ENCODE peak calls at places on chromosomes 2 and 18, in eight cellular contexts. U is AG10803, Y is neuronal stem cell, T is tibial nerve, D is left ventricle myocardium inferior, O is neural progenitor cell, Q is HCT116, C is right atrium auricular region. H is an unnamed sample.

GRCh38 chr2:230230801-230231200 is 5.3 kb downstream of the SP140 start:
- DNase-seq in Y (no peak), C (no peak), U (no peak), D (no peak), O (no peak), T (no peak), Q (no peak), H (no peak)

GRCh38 chr2:12240216-12240615 is 476.5 kb upstream of the TRIB2 start:
- DNase-seq in Q (no peak), Y (no peak), D (no peak), U (no peak), T (no peak), O (no peak), C (no peak), H (no peak)

GRCh38 chr2:118732432-118732831 is 115.0 kb downstream of the EN1 start:
- DNase-seq in U (peak; percentile 19), C (no peak), Q (no peak), Y (no peak), O (no peak), T (no peak), D (no peak), H (no peak)

GRCh38 chr2:17584689-17585088 is 44.2 kb downstream of the VSNL1 start:
- DNase-seq in U (no peak), T (no peak), Y (no peak), O (no peak), Q (no peak), C (no peak), D (no peak), H (no peak)

GRCh38 chr18:73891572-73892421 is 255.8 kb downstream of the FBXO15 start:
- DNase-seq in T (no peak), C (no peak), Y (peak; percentile 73), U (no peak), O (peak; percentile 90), Q (no peak), D (no peak), H (no peak)

GRCh38 chr2:42342061-42342794 is 18.8 kb downstream of the COX7A2L start:
- DNase-seq in U (peak; percentile 93), T (peak; percentile 43), C (no peak), O (no peak), Y (no peak), Q (peak; percentile 10), D (peak; percentile 25), H (peak; percentile 65)

GRCh38 chr2:135582383-135582782 is 51.1 kb downstream of the R3HDM1 start:
- DNase-seq in Q (no peak), U (no peak), C (no peak), O (no peak), D (no peak), Y (no peak), T (no peak), H (no peak)

GRCh38 chr2:70887550-70888229 is 48.0 kb upstream of the ATP6V1B1 start:
- DNase-seq in D (no peak), C (peak; percentile 55), Q (no peak), T (no peak), O (peak; percentile 93), Y (no peak), U (no peak), H (no peak)

GRCh38 chr2:29463181-29463900 is 348.1 kb downstream of the CLIP4 start:
- DNase-seq in T (no peak), C (no peak), O (no peak), Y (no peak), Q (no peak), U (peak; percentile 89), D (no peak), H (no peak)

GRCh38 chr2:172092716-172093415 is 7.6 kb downstream of the DLX1 start:
- DNase-seq in Y (peak; percentile 44), O (peak; percentile 62), T (no peak), C (no peak), D (no peak), U (no peak), Q (no peak), H (no peak)

GRCh38 chr2:172091626-172092566 is 6.6 kb downstream of the DLX1 start:
- DNase-seq in U (no peak), Y (no peak), C (no peak), Q (no peak), D (no peak), O (peak; percentile 4), T (no peak), H (no peak)

GRCh38 chr2:172094319-172095145 is 8.2 kb downstream of the DLX2 start:
- DNase-seq in Q (no peak), Y (peak; percentile 38), O (peak; percentile 65), T (no peak), D (no peak), C (no peak), U (no peak), H (no peak)

GRCh38 chr2:172095146-172095904 is 7.4 kb downstream of the DLX2 start:
- DNase-seq in C (no peak), Y (peak; percentile 47), U (peak; percentile 95), Q (no peak), O (peak; percentile 80), D (peak; percentile 28), T (no peak), H (peak; percentile 62)

GRCh38 chr2:172093416-172094318 is 8.4 kb downstream of the DLX1 start:
- DNase-seq in Q (no peak), T (no peak), Y (no peak), O (peak; percentile 56), D (no peak), U (no peak), C (no peak), H (no peak)
- H3K4me3 ChIP-seq in Q (peak overlapping the region; percentile 73), T (no peak overlapping the region), Y (no peak overlapping the region), O (no peak overlapping the region), D (peak overlapping the region; percentile 62), U (peak overlapping the region; percentile 76), C (no peak overlapping the region), H (no peak overlapping the region)

GRCh38 chr2:205876127-205876526 is 193.8 kb downstream of the NRP2 start:
- DNase-seq in U (no peak), O (no peak), T (no peak), Y (no peak), Q (no peak), C (no peak), D (no peak), H (no peak)

GRCh38 chr2:205883026-205883425 is 200.7 kb downstream of the NRP2 start:
- DNase-seq in Y (no peak), D (no peak), O (peak; percentile 13), T (no peak), U (no peak), Q (no peak), C (no peak), H (no peak)

GRCh38 chr2:205880048-205880447 is 197.7 kb downstream of the NRP2 start:
- DNase-seq in Y (no peak), O (no peak), T (no peak), C (no peak), Q (no peak), U (no peak), D (no peak), H (no peak)

GRCh38 chr2:205877501-205877900 is 195.2 kb downstream of the NRP2 start:
- DNase-seq in D (no peak), C (no peak), Y (no peak), T (no peak), O (no peak), U (no peak), Q (no peak), H (no peak)

GRCh38 chr2:205879362-205879761 is 197.1 kb downstream of the NRP2 start:
- DNase-seq in D (no peak), C (no peak), Y (no peak), O (peak; percentile 38), Q (no peak), T (no peak), U (no peak), H (no peak)
- H3K4me3 ChIP-seq in D (no peak overlapping the region), C (no peak overlapping the region), Y (no peak overlapping the region), O (no peak overlapping the region), Q (no peak overlapping the region), T (no peak overlapping the region), U (no peak overlapping the region), H (no peak overlapping the region)

DNA sequence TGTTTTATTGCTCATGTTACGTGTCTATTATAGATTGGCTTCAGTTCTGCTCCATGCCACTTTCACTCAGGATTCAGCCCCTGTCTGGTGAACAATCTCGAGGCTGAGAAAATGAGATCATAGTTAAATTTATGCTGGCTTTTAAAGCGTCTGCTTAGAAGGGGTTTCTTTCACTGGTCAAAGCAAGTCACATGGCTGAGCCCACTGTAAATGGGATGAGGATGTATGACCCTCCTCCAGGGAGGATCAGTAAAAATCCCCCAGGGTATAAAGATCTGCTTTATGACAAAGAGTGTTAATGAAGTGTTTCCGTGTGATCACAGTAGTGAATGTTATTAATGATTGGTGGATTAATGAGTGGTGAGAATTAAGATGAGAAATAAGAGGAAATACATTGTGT is 6.2 kb upstream of the PLCL1 start:
- DNase-seq in O (no peak), C (no peak), Y (no peak), D (no peak), U (no peak), Q (no peak), T (no peak), H (no peak)
- H3K4me3 ChIP-seq in O (no peak overlapping the region), C (no peak overlapping the region), Y (no peak overlapping the region), D (no peak overlapping the region), U (no peak overlapping the region), Q (no peak overlapping the region), T (no peak overlapping the region), H (no peak overlapping the region)

GRCh38 chr2:9941196-9941995 is 10.1 kb upstream of the GRHL1 start:
- DNase-seq in O (no peak), D (no peak), T (no peak), Y (no peak), Q (no peak), U (peak; percentile 85), C (no peak), H (no peak)
- H3K4me3 ChIP-seq in O (no peak overlapping the region), D (no peak overlapping the region), T (no peak overlapping the region), Y (no peak overlapping the region), Q (no peak overlapping the region), U (no peak overlapping the region), C (no peak overlapping the region), H (no peak overlapping the region)

DNA sequence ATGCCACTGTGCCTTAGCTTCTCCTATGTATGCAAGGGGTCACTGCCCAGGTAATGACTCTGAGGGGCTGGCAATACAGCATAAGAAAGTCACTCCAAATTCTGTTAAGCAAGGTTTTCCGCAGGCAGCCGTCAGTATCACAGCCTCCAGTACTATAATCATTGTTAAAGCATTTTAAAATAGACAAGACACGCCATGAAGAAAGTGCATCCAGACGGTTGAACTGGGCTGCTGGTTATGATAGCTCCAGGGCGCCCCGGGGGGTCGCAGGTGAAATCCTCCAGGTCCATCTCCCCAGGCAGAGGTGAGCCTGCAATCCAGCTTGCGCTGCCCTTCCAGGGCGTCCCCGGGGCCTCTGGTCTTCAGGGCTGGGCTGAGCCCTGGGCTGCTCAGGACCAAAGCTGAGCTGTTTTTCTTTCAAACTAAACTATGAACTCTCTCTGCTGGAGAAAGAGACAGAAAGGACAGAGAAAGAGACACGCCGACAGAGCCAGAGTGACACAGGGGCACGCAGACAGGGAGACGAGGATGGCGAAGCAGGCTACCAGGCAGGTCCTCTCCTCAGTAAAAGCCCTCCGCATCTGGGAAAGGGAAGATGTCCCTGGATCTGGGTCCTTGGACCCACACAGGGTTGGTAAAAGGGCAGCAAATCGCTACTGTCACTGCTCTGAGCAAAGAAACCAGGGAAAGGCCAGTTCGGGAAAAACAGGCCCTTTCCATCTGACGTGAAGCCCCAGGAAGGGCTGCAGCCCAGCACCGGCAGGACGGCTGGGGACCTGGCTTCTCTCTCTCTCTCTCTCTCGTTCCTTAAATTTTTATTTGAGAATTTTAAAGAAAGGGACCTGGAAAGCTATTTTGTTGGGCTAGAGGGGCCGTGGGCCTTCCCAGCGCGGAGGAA is 2.1 kb upstream of the TWIST2 start:
- DNase-seq in O (no peak), T (no peak), C (no peak), Y (no peak), U (peak; percentile 15), D (no peak), Q (no peak), H (no peak)
- H3K4me3 ChIP-seq in O (peak overlapping the region; percentile 56), T (no peak overlapping the region), C (peak overlapping the region; percentile 62), Y (no peak overlapping the region), U (peak overlapping the region; percentile 88), D (peak overlapping the region; percentile 67), Q (no peak overlapping the region), H (no peak overlapping the region)

GRCh38 chr2:47309472-47309951 is 93.4 kb upstream of the MSH2 start:
- DNase-seq in U (no peak), D (no peak), C (no peak), T (no peak), Q (no peak), O (peak; percentile 22), Y (no peak), H (no peak)
- H3K4me3 ChIP-seq in U (no peak overlapping the region), D (no peak overlapping the region), C (no peak overlapping the region), T (peak overlapping the region; percentile 27), Q (no peak overlapping the region), O (no peak overlapping the region), Y (no peak overlapping the region), H (no peak overlapping the region)

H was measured in Jurkat, Clone E6-1.